ENCODE peak calls at places on chromosomes 2 and 18, in eight cellular contexts. A, P, V, T, S, Z, H and I are unnamed samples.

GRCh38 chr2:96985181-96985580 is 1.2 kb downstream of the FAM178B start:
- DNase-seq in P (no peak), H (no peak), T (no peak), S (no peak), Z (no peak), A (no peak), V (no peak), I (peak)

GRCh38 chr2:145464901-145465300 is 945.0 kb upstream of the ZEB2 start:
- DNase-seq in P (no peak), S (no peak), A (no peak), Z (no peak), V (no peak), T (no peak), H (no peak), I (no peak)

GRCh38 chr2:143452817-143453462 is 323.7 kb downstream of the ARHGAP15 start:
- DNase-seq in P (no peak), Z (no peak), T (no peak), S (no peak), A (no peak), V (no peak), H (peak), I (no peak)

GRCh38 chr2:43059183-43059897 is 167.1 kb downstream of the ZFP36L2 start:
- DNase-seq in A (no peak), V (peak), T (no peak), P (no peak), Z (peak), S (peak), H (peak), I (no peak)

GRCh38 chr2:237429761-237430160 is 15.8 kb upstream of the COL6A3 start:
- DNase-seq in V (no peak), A (no peak), T (no peak), Z (no peak), P (no peak), S (no peak), H (peak), I (no peak)

GRCh38 chr2:43482974-43483373 is 112.9 kb downstream of the THADA start:
- DNase-seq in T (no peak), A (no peak), S (no peak), Z (no peak), H (no peak), V (no peak), P (no peak), I (no peak)

GRCh38 chr2:230575640-230576324 is 136.9 kb upstream of the CAB39 start:
- DNase-seq in A (no peak), P (no peak), H (peak), T (no peak), V (no peak), S (no peak), Z (no peak), I (no peak)

GRCh38 chr2:160703648-160704585 is 210.3 kb upstream of the RBMS1 start:
- DNase-seq in T (peak), H (no peak), P (peak), S (no peak), A (no peak), V (no peak), Z (peak), I (peak)

GRCh38 chr2:190804182-190804795 is 76.3 kb upstream of the GLS start:
- DNase-seq in H (no peak), T (no peak), S (no peak), Z (no peak), A (no peak), P (peak), V (no peak), I (no peak)

GRCh38 chr2:9493478-9493877 is 19.1 kb downstream of the IAH1 start:
- DNase-seq in S (no peak), H (no peak), V (no peak), P (no peak), T (no peak), A (no peak), Z (no peak), I (no peak)

GRCh38 chr2:211068108-211068780 is 511.8 kb downstream of the CPS1 start:
- DNase-seq in Z (no peak), A (no peak), H (no peak), T (no peak), P (no peak), S (no peak), V (no peak), I (no peak)

GRCh38 chr18:9673296-9674251 is 34.5 kb upstream of the RAB31 start:
- DNase-seq in P (no peak), S (no peak), Z (peak), H (no peak), V (peak), A (peak), T (peak), I (peak)

GRCh38 chr2:172783091-172783898 is 47.6 kb downstream of the RAPGEF4 start:
- DNase-seq in A (no peak), T (peak), S (no peak), H (no peak), Z (peak), V (no peak), P (no peak), I (peak)

GRCh38 chr2:7899923-7900322 is 781.9 kb upstream of the ID2 start:
- DNase-seq in S (no peak), T (no peak), A (no peak), P (no peak), V (no peak), H (no peak), Z (no peak), I (peak)

GRCh38 chr2:214542251-214542650 is 131.4 kb downstream of the VWC2L start:
- DNase-seq in T (no peak), Z (no peak), H (no peak), A (no peak), S (no peak), V (no peak), P (no peak), I (no peak)

DNA sequence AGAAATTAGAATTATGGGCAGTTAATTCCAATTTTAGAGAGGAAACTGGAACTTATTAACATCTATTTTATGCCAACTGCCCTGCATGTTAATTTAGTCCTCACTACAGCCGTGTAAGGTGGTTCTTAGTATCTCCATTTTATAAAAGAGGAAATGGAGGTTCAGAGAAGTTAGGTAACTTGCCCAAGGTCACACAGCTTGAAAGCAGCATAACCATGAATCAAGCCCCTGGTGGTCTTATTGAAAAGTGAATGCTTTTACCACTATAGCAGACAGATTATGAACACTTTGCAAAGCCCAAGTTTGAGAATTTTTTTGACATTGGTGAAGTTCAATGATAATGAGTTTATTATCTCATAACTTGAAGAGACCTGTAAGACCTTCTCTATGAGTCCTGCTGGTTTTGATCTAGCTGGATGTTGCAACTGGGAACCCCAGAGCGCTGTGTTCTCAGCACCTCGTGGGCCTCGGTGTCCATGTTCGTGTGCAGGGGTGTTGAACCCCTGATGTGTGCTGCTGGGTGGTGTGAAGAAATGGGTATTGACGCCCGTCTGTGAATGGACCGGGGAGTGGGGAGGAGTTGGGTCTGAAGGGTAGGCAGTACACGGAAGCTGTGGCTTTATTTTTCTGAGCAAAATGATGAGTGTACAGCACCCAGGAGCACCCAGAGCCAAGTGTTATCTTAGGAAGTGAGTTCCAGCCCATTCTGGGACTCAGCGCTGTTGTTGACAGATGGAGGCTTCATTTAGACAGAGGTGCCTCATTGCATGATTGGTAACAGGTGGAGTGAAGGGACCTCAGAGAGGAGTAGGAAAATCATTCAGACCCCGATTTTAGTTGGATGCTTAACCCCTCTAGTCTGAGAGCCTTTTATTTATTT is 9.7 kb downstream of the GREB1 start:
- DNase-seq in Z (no peak), A (no peak), T (no peak), H (no peak), S (no peak), V (no peak), P (no peak), I (no peak)
- H3K4me3 ChIP-seq in Z (no peak), A (no peak), T (no peak), H (no peak), S (no peak), V (no peak), P (no peak), I (no peak)

DNA sequence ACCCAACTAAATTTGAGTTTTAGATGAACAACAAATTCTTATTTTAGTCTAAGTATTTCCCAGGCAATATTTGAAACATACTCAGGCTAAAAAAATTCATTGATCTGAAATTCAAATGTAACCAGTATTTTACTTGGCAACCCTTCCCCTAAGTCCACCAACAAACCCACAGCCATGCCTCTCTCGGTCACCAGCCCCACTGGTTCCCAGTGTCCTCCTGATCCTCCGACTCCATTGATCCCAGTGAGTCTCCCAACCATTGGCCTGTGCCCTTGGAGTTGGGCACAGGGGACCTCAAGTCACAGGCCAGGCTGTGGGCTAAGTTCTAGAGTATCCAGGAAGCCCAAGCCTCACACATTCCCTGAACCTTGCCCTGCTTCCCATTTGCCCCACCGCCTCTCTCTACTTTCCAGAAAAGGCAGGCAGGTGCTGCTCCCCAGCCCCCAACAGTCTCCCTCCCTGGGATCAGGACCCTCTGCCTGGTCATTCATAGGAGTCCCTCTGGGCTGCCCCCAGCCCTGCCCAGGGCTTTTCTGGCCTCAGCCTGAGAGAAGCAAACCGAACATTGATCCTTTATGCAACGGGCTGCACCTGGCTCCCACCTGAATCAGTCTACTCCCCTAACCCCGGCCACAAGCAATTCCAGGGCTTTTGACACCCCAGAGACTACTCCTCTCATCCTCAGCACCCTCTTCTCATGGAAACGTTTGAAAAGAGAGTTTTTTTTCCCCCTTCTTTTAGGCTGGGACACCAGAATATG is 81.3 kb downstream of the HS1BP3 start:
- DNase-seq in T (no peak), V (peak), H (no peak), Z (no peak), S (no peak), P (no peak), A (no peak), I (no peak)
- H3K4me3 ChIP-seq in T (no peak), V (no peak), H (no peak), Z (no peak), S (no peak), P (no peak), A (no peak), I (no peak)

GRCh38 chr18:48832961-48833700 is 117.6 kb downstream of the SMAD7 start:
- DNase-seq in V (peak), P (no peak), S (peak), H (peak), A (peak), T (no peak), Z (peak), I (peak)
- H3K4me3 ChIP-seq in V (no peak), P (no peak), S (no peak), H (peak), A (peak), T (no peak), Z (no peak), I (no peak)

DNA sequence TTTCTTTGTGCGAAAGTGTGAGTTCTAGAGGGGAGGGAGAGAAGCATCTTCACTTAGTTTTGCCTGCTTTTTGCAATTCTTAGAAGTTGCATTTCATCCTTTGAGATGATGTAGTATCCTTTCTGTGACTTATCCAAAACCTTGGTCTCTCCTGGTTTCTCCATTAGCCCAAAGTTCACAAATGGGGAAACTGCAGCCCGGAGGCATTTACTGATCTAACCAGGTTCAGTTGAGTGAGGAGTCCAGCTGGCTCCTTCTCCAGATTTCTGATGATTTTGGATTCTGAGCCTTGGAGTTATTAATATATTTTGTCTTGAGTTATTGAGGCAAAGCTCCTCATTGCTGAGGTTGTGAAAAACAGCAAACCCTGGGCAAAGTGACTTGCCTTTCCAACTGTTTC is 1.6 kb downstream of the SLC1A4 start:
- DNase-seq in V (no peak), P (no peak), T (no peak), S (no peak), A (no peak), Z (no peak), H (no peak), I (no peak)
- H3K4me3 ChIP-seq in V (peak), P (no peak), T (no peak), S (peak), A (peak), Z (peak), H (no peak), I (no peak)

GRCh38 chr2:199449455-199449854 is 8.3 kb downstream of the SATB2 start:
- DNase-seq in Z (no peak), P (no peak), T (no peak), V (no peak), A (no peak), H (no peak), S (no peak), I (no peak)

GRCh38 chr2:199455186-199455532 is 2.6 kb downstream of the SATB2 start:
- DNase-seq in A (no peak), Z (no peak), V (no peak), T (no peak), P (no peak), H (no peak), S (no peak), I (no peak)

GRCh38 chr2:199455533-199456382 is 2.0 kb downstream of the SATB2 start:
- DNase-seq in H (no peak), Z (no peak), S (no peak), T (no peak), P (peak), A (peak), V (peak), I (peak)

GRCh38 chr2:199452200-199452990 is 5.3 kb downstream of the SATB2 start:
- DNase-seq in T (no peak), H (no peak), P (no peak), V (no peak), A (no peak), Z (no peak), S (no peak), I (no peak)

GRCh38 chr2:199452991-199453379 is 4.8 kb downstream of the SATB2 start:
- DNase-seq in A (no peak), H (no peak), S (no peak), V (no peak), Z (no peak), T (no peak), P (no peak), I (no peak)
- H3K4me3 ChIP-seq in A (no peak), H (no peak), S (no peak), V (no peak), Z (no peak), T (no peak), P (no peak), I (no peak)

GRCh38 chr2:217807025-217807424 is 195.8 kb downstream of the TNS1 start:
- DNase-seq in V (no peak), H (no peak), T (no peak), Z (no peak), S (no peak), A (no peak), P (no peak), I (no peak)
- H3K4me3 ChIP-seq in V (no peak), H (no peak), T (no peak), Z (no peak), S (no peak), A (no peak), P (no peak), I (no peak)